ENCODE peak calls at places on chromosomes 12 and 14, in eight cellular contexts. B, W, J, H, V, F, D and C are unnamed samples. For H3K9me2, the result is how much of the 10 kb centered on the place peaks cover.

GRCh38 chr14:35384386-35385041 is 20.0 kb downstream of the NFKBIA start:
- DNase-seq in D (no peak), J (peak), H (no peak), W (no peak), V (no peak), F (no peak), B (no peak), C (no peak)

GRCh38 chr12:102399653-102400052 is 80.7 kb downstream of the IGF1 start:
- DNase-seq in J (no peak), H (no peak), D (no peak), F (no peak), B (no peak), W (no peak), V (no peak), C (no peak)

GRCh38 chr12:56086096-56086495 is 6.1 kb downstream of the ERBB3 start:
- DNase-seq in D (peak), W (peak), B (no peak), J (no peak), H (peak), V (no peak), F (no peak), C (peak)

GRCh38 chr12:56358836-56359532 is 923 bp downstream of the STAT2 start:
- DNase-seq in H (peak), J (peak), D (peak), F (peak), V (peak), B (no peak), W (no peak), C (no peak)

GRCh38 chr14:104289485-104289884 is 151.1 kb downstream of the KIF26A start:
- DNase-seq in J (no peak), W (no peak), B (no peak), H (no peak), F (no peak), D (peak), V (no peak), C (no peak)

GRCh38 chr14:64112859-64113258 is 181.3 kb downstream of the ESR2 start:
- DNase-seq in W (no peak), D (peak), V (no peak), F (no peak), J (no peak), H (no peak), B (no peak), C (no peak)

GRCh38 chr14:99751539-99752485 is 41.4 kb upstream of the EML1 start:
- DNase-seq in H (no peak), D (peak), W (no peak), J (peak), V (no peak), B (no peak), F (no peak), C (no peak)

GRCh38 chr12:52293926-52294325 is 2.6 kb upstream of the KRT81 start:
- DNase-seq in B (no peak), F (no peak), V (no peak), J (no peak), D (no peak), W (no peak), H (no peak), C (no peak)

GRCh38 chr14:26841361-26841760 is 243.5 kb upstream of the NOVA1 start:
- DNase-seq in J (peak), V (no peak), H (peak), D (peak), B (no peak), F (no peak), W (no peak), C (no peak)

GRCh38 chr14:52369305-52369781 is 55.2 kb downstream of the PTGER2 start:
- DNase-seq in F (no peak), V (no peak), J (peak), W (no peak), B (no peak), H (no peak), D (peak), C (no peak)

GRCh38 chr12:25741917-25742316 is 188.8 kb upstream of the LMNTD1 start:
- DNase-seq in J (no peak), F (no peak), B (no peak), H (no peak), V (no peak), D (no peak), W (no peak), C (no peak)

GRCh38 chr12:70443274-70443673 is 77.2 kb downstream of the KCNMB4 start:
- DNase-seq in J (peak), V (no peak), B (no peak), D (peak), H (no peak), W (no peak), F (peak), C (peak)

GRCh38 chr14:90490727-90491050 is 93.9 kb downstream of the CALM1 start:
- DNase-seq in J (no peak), F (no peak), W (no peak), D (no peak), V (no peak), H (no peak), B (no peak), C (no peak)

GRCh38 chr14:33408291-33408690 is 469.6 kb downstream of the NPAS3 start:
- DNase-seq in J (no peak), H (peak), F (no peak), V (no peak), B (no peak), D (peak), W (no peak), C (no peak)

GRCh38 chr14:33412450-33412849 is 473.8 kb downstream of the NPAS3 start:
- DNase-seq in D (peak), B (no peak), V (no peak), H (no peak), W (no peak), F (no peak), J (no peak), C (no peak)

GRCh38 chr14:33414041-33414440 is 475.4 kb downstream of the NPAS3 start:
- DNase-seq in W (no peak), B (no peak), F (no peak), H (no peak), D (peak), J (no peak), V (no peak), C (no peak)
- H2AFZ ChIP-seq in W (peak), B (no peak), F (no peak), H (no peak), D (peak), J (no peak), V (no peak), C (no peak)

GRCh38 chr12:47839214-47839613 is 19.5 kb upstream of the HDAC7 start:
- DNase-seq in J (peak), F (no peak), V (no peak), H (no peak), D (no peak), B (no peak), W (no peak), C (no peak)
- H3K9me2 ChIP-seq in J (under half), F (under half), V (under half), H (under half), D (under half), B (under half), W (under half), C (under half)

DNA sequence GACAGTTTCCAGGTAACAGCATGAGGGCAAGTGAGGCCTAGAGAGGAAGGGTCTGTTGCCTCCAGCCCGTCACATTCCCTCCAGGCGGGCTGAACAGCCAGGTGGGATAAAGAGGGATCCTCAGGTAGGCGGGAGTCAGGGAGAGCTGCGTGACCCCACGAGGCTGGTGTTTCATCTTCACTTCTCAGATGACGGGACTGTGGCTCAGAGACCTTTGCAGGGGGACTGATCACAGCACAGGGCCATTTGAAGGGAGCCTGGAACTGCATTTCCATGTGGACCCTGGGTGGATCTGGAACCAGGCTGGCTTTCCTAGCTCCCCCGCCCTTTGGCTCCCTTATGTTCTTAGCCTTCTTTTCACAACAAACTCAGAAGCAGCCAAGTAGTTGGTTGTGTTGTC is 37.4 kb downstream of the SH2B3 start:
- DNase-seq in F (no peak), D (no peak), V (no peak), H (no peak), J (no peak), W (no peak), B (no peak), C (no peak)
- H3K27ac ChIP-seq in F (peak), D (no peak), V (peak), H (no peak), J (peak), W (peak), B (no peak), C (no peak)

GRCh38 chr14:59377485-59377884 is 87.7 kb downstream of the GPR135 start:
- DNase-seq in B (no peak), W (no peak), V (no peak), F (no peak), H (no peak), D (no peak), J (no peak), C (no peak)
- H2AFZ ChIP-seq in B (no peak), W (no peak), V (no peak), F (no peak), H (no peak), D (no peak), J (no peak), C (no peak)